ENCODE peak calls at places on chromosomes 11 and 22, in four cellular contexts. P, C, B and Z are unnamed samples.

GRCh38 chr11:2847511-2847910 is 38.1 kb downstream of the CDKN1C start:
- DNase-seq in P (no peak), C (no peak), B (no peak), Z (no peak)

GRCh38 chr11:27293500-27294417 is 69.3 kb downstream of the CCDC34 start:
- DNase-seq in P (no peak), C (peak; percentile 39), B (no peak), Z (peak; percentile 55)

GRCh38 chr22:48758905-48759875 is 1068.5 kb downstream of the BRD1 start:
- DNase-seq in P (no peak), C (no peak), B (no peak), Z (no peak)

GRCh38 chr22:25406510-25407210 is 157.8 kb upstream of the GRK3 start:
- DNase-seq in P (no peak), C (no peak), B (peak; percentile 41), Z (no peak)

GRCh38 chr11:90423378-90423777 is 200.5 kb upstream of the CHORDC1 start:
- DNase-seq in P (no peak), C (no peak), B (no peak), Z (no peak)

GRCh38 chr11:125315088-125315740 is 150.7 kb downstream of the PKNOX2 start:
- DNase-seq in P (no peak), C (peak; percentile 65), B (peak; percentile 70), Z (no peak)

GRCh38 chr22:44425356-44425755 is 72.7 kb downstream of the RTL6 start:
- DNase-seq in P (no peak), C (peak; percentile 16), B (no peak), Z (no peak)

GRCh38 chr11:95456704-95457491 is 225.9 kb upstream of the SESN3 start:
- DNase-seq in P (no peak), C (peak; percentile 41), B (no peak), Z (no peak)

GRCh38 chr22:44049369-44050231 is 25.5 kb downstream of the PARVB start:
- DNase-seq in P (peak; percentile 25), C (no peak), B (no peak), Z (no peak)

DNA sequence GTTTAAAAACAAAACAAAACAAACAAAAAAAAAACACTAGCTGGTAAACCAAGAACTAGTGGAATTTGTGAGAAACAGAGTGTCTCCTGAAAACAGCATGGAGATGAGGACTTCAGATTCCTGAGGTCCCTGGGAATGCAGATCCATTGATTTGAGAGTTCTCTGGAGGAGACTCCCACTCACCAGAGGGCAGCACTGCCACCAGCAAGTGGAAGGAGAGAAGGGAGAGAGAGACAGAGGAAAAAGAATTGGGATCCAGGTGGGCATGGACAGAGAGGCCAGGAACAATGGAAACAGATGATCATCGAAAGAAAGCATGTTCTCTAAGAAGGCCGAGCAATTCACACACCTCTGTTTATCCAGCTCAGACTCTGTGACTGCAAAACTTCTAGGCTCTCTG is 31.8 kb downstream of the ETS1 start:
- DNase-seq in P (no peak), C (no peak), B (no peak), Z (peak; percentile 22)
- TF ChIP-seq CTCF in P (no peak), C (peak; percentile 30), B (peak; percentile 60), Z (peak; percentile 75)

GRCh38 chr11:66267379-66268209 is 845 bp upstream of the RAB1B start:
- DNase-seq in P (peak; percentile 96), C (peak; percentile 80), B (peak; percentile 93), Z (peak; percentile 75)
- TF ChIP-seq CTCF in P (peak; percentile 30), C (no peak), B (peak; percentile 46), Z (peak; percentile 60)

GRCh38 chr11:5726351-5726750 is 9.9 kb upstream of the OR56B1 start:
- DNase-seq in P (no peak), C (no peak), B (no peak), Z (no peak)
- TF ChIP-seq CTCF in P (no peak), C (no peak), B (no peak), Z (no peak)

GRCh38 chr11:116714902-116715301 is 57.9 kb downstream of the BUD13 start:
- DNase-seq in P (no peak), C (no peak), B (no peak), Z (no peak)

GRCh38 chr11:116712428-116712827 is 60.4 kb downstream of the BUD13 start:
- DNase-seq in P (no peak), C (no peak), B (no peak), Z (no peak)

GRCh38 chr11:116716617-116717016 is 56.2 kb downstream of the BUD13 start:
- DNase-seq in P (no peak), C (no peak), B (no peak), Z (no peak)

GRCh38 chr11:116719102-116719501 is 53.7 kb downstream of the BUD13 start:
- DNase-seq in P (no peak), C (no peak), B (no peak), Z (no peak)

GRCh38 chr11:116715383-116715782 is 57.4 kb downstream of the BUD13 start:
- DNase-seq in P (no peak), C (no peak), B (no peak), Z (no peak)
- TF ChIP-seq CTCF in P (no peak), C (no peak), B (no peak), Z (peak; percentile 49)

GRCh38 chr11:43558556-43559127 is 121.9 kb upstream of the HSD17B12 start:
- DNase-seq in P (no peak), C (no peak), B (no peak), Z (no peak)

GRCh38 chr11:43558056-43558455 is 122.5 kb upstream of the HSD17B12 start:
- DNase-seq in P (no peak), C (no peak), B (no peak), Z (no peak)

GRCh38 chr11:43556269-43556668 is 124.3 kb upstream of the HSD17B12 start:
- DNase-seq in P (no peak), C (no peak), B (no peak), Z (no peak)

GRCh38 chr11:43556892-43557291 is 123.6 kb upstream of the HSD17B12 start:
- DNase-seq in P (no peak), C (no peak), B (no peak), Z (no peak)

DNA sequence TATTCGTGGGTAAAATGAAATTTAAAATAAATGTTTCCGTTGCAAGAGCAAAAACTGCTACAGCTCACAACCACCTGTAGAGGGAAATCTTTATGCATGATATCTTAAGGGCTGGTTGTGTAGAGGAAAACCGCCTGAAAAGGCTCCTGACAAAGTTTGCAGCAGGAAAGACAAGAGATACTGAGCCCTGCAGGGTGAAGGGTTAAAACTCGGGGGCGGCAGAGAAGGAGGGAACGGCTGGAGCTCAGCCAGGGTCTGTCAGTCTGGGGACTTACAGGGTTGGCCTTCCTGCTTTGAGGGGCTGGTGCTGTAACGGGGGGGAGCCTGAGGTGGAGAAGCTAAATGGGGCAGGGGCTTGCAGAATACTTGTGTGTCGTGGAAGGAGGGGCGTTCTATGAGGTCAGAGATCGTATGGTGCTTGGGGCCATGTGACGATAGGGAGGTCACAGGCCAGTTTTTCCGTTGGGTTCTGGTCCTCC is 122.9 kb upstream of the HSD17B12 start:
- DNase-seq in P (no peak), C (peak; percentile 22), B (no peak), Z (no peak)
- TF ChIP-seq CTCF in P (no peak), C (peak; percentile 44), B (peak; percentile 47), Z (peak; percentile 50)